ENCODE peak calls at places on chromosomes 12 and 14, in nine cellular contexts. One of them, this sample, is unnamed.

GRCh38 chr14:81511110-81511900 is 22.3 kb downstream of the SEL1L start:
- DNase-seq in stomach: no peak
- DNase-seq in ovary: no peak
- DNase-seq in sigmoid colon: no peak
- DNase-seq in tibial nerve: no peak
- DNase-seq in HepG2: peak; percentile 18
- DNase-seq in transverse colon: no peak
- DNase-seq in esophagus muscularis mucosa: no peak
- DNase-seq in H1: no peak
- DNase-seq in this sample: no peak

GRCh38 chr14:21825147-21825743 is 151.6 kb upstream of the OR4E1 start:
- DNase-seq in tibial nerve: no peak
- DNase-seq in esophagus muscularis mucosa: no peak
- DNase-seq in ovary: no peak
- DNase-seq in stomach: no peak
- DNase-seq in sigmoid colon: no peak
- DNase-seq in H1: no peak
- DNase-seq in HepG2: peak; percentile 68
- DNase-seq in transverse colon: no peak
- DNase-seq in this sample: no peak

GRCh38 chr14:104981699-104982541 is 3.7 kb upstream of the CLBA1 start:
- DNase-seq in tibial nerve: no peak
- DNase-seq in ovary: no peak
- DNase-seq in HepG2: no peak
- DNase-seq in esophagus muscularis mucosa: no peak
- DNase-seq in H1: no peak
- DNase-seq in stomach: no peak
- DNase-seq in sigmoid colon: peak; percentile 55
- DNase-seq in transverse colon: no peak
- DNase-seq in this sample: peak; percentile 65

GRCh38 chr14:104928391-104929133 is 3.9 kb downstream of the PLD4 start:
- DNase-seq in transverse colon: no peak
- DNase-seq in sigmoid colon: no peak
- DNase-seq in HepG2: no peak
- DNase-seq in ovary: no peak
- DNase-seq in esophagus muscularis mucosa: no peak
- DNase-seq in stomach: no peak
- DNase-seq in H1: no peak
- DNase-seq in tibial nerve: no peak
- DNase-seq in this sample: no peak

GRCh38 chr12:105738036-105738435 is 400.7 kb downstream of the NUAK1 start:
- DNase-seq in sigmoid colon: no peak
- DNase-seq in ovary: peak; percentile 33
- DNase-seq in HepG2: no peak
- DNase-seq in H1: no peak
- DNase-seq in tibial nerve: no peak
- DNase-seq in esophagus muscularis mucosa: no peak
- DNase-seq in transverse colon: no peak
- DNase-seq in stomach: no peak
- DNase-seq in this sample: peak; percentile 24

GRCh38 chr12:34186492-34186891 is 164.2 kb downstream of the ALG10 start:
- DNase-seq in sigmoid colon: no peak
- DNase-seq in esophagus muscularis mucosa: no peak
- DNase-seq in transverse colon: no peak
- DNase-seq in tibial nerve: no peak
- DNase-seq in H1: no peak
- DNase-seq in stomach: no peak
- DNase-seq in HepG2: no peak
- DNase-seq in ovary: no peak
- DNase-seq in this sample: no peak

GRCh38 chr14:78486621-78487020 is 316.4 kb downstream of the NRXN3 start:
- DNase-seq in H1: no peak
- DNase-seq in sigmoid colon: no peak
- DNase-seq in tibial nerve: no peak
- DNase-seq in HepG2: no peak
- DNase-seq in stomach: no peak
- DNase-seq in transverse colon: no peak
- DNase-seq in ovary: no peak
- DNase-seq in esophagus muscularis mucosa: no peak
- DNase-seq in this sample: no peak

GRCh38 chr14:64549805-64550538 is at the start of gene PPP1R36:
- DNase-seq in tibial nerve: no peak
- DNase-seq in H1: peak; percentile 74
- DNase-seq in stomach: peak; percentile 69
- DNase-seq in sigmoid colon: peak; percentile 70
- DNase-seq in esophagus muscularis mucosa: no peak
- DNase-seq in transverse colon: peak; percentile 81
- DNase-seq in HepG2: no peak
- DNase-seq in ovary: no peak
- DNase-seq in this sample: peak; percentile 93

GRCh38 chr14:22994762-22995275 is 12.5 kb upstream of the AJUBA start:
- DNase-seq in tibial nerve: no peak
- DNase-seq in sigmoid colon: peak; percentile 67
- DNase-seq in transverse colon: no peak
- DNase-seq in ovary: peak; percentile 37
- DNase-seq in stomach: no peak
- DNase-seq in esophagus muscularis mucosa: no peak
- DNase-seq in HepG2: peak; percentile 67
- DNase-seq in H1: no peak
- DNase-seq in this sample: peak; percentile 78

GRCh38 chr12:95918194-95918993 is 24.0 kb downstream of the CCDC38 start:
- DNase-seq in ovary: peak; percentile 20
- DNase-seq in transverse colon: peak; percentile 15
- DNase-seq in esophagus muscularis mucosa: no peak
- DNase-seq in tibial nerve: no peak
- DNase-seq in H1: peak; percentile 52
- DNase-seq in HepG2: peak; percentile 71
- DNase-seq in stomach: peak; percentile 30
- DNase-seq in sigmoid colon: no peak
- DNase-seq in this sample: no peak

GRCh38 chr12:114835031-114835430 is 151.1 kb upstream of the TBX3 start:
- DNase-seq in tibial nerve: no peak
- DNase-seq in transverse colon: no peak
- DNase-seq in H1: no peak
- DNase-seq in esophagus muscularis mucosa: no peak
- DNase-seq in HepG2: no peak
- DNase-seq in ovary: no peak
- DNase-seq in sigmoid colon: no peak
- DNase-seq in stomach: no peak
- DNase-seq in this sample: no peak

GRCh38 chr12:107929436-107929835 is 154.9 kb downstream of the ASCL4 start:
- DNase-seq in HepG2: peak; percentile 35
- DNase-seq in ovary: no peak
- DNase-seq in stomach: no peak
- DNase-seq in sigmoid colon: no peak
- DNase-seq in transverse colon: no peak
- DNase-seq in tibial nerve: no peak
- DNase-seq in esophagus muscularis mucosa: peak; percentile 80
- DNase-seq in H1: no peak
- DNase-seq in this sample: no peak

GRCh38 chr14:105059917-105060565 is 5.2 kb downstream of the GPR132 start:
- DNase-seq in HepG2: no peak
- DNase-seq in tibial nerve: no peak
- DNase-seq in transverse colon: no peak
- DNase-seq in H1: no peak
- DNase-seq in esophagus muscularis mucosa: no peak
- DNase-seq in ovary: no peak
- DNase-seq in stomach: no peak
- DNase-seq in sigmoid colon: no peak
- DNase-seq in this sample: no peak

GRCh38 chr12:115163710-115164109 is 479.7 kb upstream of the TBX3 start:
- DNase-seq in ovary: no peak
- DNase-seq in HepG2: no peak
- DNase-seq in transverse colon: no peak
- DNase-seq in sigmoid colon: no peak
- DNase-seq in H1: no peak
- DNase-seq in stomach: no peak
- DNase-seq in tibial nerve: no peak
- DNase-seq in esophagus muscularis mucosa: peak; percentile 64
- DNase-seq in this sample: no peak

GRCh38 chr12:130162771-130163460 is 652 bp downstream of the FZD10 start:
- DNase-seq in esophagus muscularis mucosa: no peak
- DNase-seq in HepG2: no peak
- DNase-seq in sigmoid colon: no peak
- DNase-seq in stomach: no peak
- DNase-seq in ovary: no peak
- DNase-seq in transverse colon: no peak
- DNase-seq in H1: peak; percentile 65
- DNase-seq in tibial nerve: no peak
- DNase-seq in this sample: peak; percentile 15

GRCh38 chr12:43287991-43288390 is 264.0 kb downstream of the ADAMTS20 start:
- DNase-seq in esophagus muscularis mucosa: no peak
- DNase-seq in sigmoid colon: no peak
- DNase-seq in tibial nerve: no peak
- DNase-seq in ovary: no peak
- DNase-seq in transverse colon: no peak
- DNase-seq in stomach: no peak
- DNase-seq in HepG2: peak; percentile 2
- DNase-seq in H1: no peak
- DNase-seq in this sample: no peak
- H3K4me1 ChIP-seq in esophagus muscularis mucosa: peaks cover 35% of the 10 kb centered on the region
- H3K4me1 ChIP-seq in sigmoid colon: peaks cover 21% of the 10 kb centered on the region
- H3K4me1 ChIP-seq in tibial nerve: peaks cover 9% of the 10 kb centered on the region
- H3K4me1 ChIP-seq in ovary: peaks cover 1% of the 10 kb centered on the region
- H3K4me1 ChIP-seq in transverse colon: no peaks in the 10 kb centered on the region
- H3K4me1 ChIP-seq in stomach: peaks cover 22% of the 10 kb centered on the region
- H3K4me1 ChIP-seq in HepG2: no peaks in the 10 kb centered on the region
- H3K4me1 ChIP-seq in H1: no peaks in the 10 kb centered on the region
- H3K4me1 ChIP-seq in this sample: no peaks in the 10 kb centered on the region

DNA sequence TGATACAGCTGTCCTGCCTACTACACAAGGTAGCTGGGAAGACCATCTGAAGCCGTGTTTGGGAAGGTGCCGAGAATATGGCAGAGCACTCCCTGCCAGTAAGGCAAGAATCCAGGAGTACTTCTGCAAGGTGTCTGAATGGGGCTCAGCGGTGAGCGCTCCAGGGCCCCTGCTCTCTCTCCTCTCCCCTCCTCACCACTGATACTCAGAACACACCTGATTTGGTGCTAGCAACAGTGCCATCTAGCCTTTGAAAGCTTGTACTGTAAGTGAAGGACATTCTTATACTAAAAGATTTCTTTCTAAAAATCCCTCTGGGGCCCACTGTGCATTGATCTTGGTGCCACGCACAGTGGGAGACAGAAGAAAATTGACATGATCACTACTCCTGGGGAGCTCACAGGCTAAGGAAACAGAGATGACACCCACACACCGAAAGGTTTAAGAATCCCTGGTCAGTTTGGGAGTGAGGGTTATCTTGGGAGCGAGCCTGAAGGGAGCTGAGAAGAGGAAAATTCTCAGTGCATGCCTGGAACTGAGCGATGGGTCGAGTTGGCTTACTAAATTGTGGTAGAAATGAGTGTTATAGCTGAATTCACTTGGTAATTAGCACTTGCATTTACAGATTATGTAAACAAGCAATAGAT is 216.9 kb downstream of the NTF3 start:
- DNase-seq in tibial nerve: no peak
- DNase-seq in sigmoid colon: no peak
- DNase-seq in H1: peak; percentile 52
- DNase-seq in ovary: no peak
- DNase-seq in stomach: no peak
- DNase-seq in transverse colon: no peak
- DNase-seq in esophagus muscularis mucosa: no peak
- DNase-seq in HepG2: peak; percentile 27
- DNase-seq in this sample: no peak
- TF ChIP-seq CTCF in tibial nerve: peak; percentile 39
- TF ChIP-seq CTCF in sigmoid colon: no peak
- TF ChIP-seq CTCF in H1: peak; percentile 76
- TF ChIP-seq CTCF in ovary: peak; percentile 28
- TF ChIP-seq CTCF in stomach: peak; percentile 28
- TF ChIP-seq CTCF in transverse colon: peak; percentile 39
- TF ChIP-seq CTCF in esophagus muscularis mucosa: peak; percentile 42
- TF ChIP-seq CTCF in HepG2: peak; percentile 60
- TF ChIP-seq CTCF in this sample: peak; percentile 31

GRCh38 chr12:100024974-100025555 is 40.3 kb upstream of the ANKS1B start:
- DNase-seq in transverse colon: no peak
- DNase-seq in esophagus muscularis mucosa: no peak
- DNase-seq in tibial nerve: no peak
- DNase-seq in sigmoid colon: no peak
- DNase-seq in H1: no peak
- DNase-seq in HepG2: no peak
- DNase-seq in stomach: no peak
- DNase-seq in ovary: no peak
- DNase-seq in this sample: no peak
- TF ChIP-seq EP300 in transverse colon: no peak
- TF ChIP-seq EP300 in esophagus muscularis mucosa: no peak
- TF ChIP-seq EP300 in tibial nerve: no peak
- TF ChIP-seq EP300 in sigmoid colon: no peak
- TF ChIP-seq EP300 in H1: no peak
- TF ChIP-seq EP300 in HepG2: no peak
- TF ChIP-seq EP300 in stomach: no peak
- TF ChIP-seq EP300 in ovary: no peak
- TF ChIP-seq EP300 in this sample: no peak

GRCh38 chr14:103628684-103629502 is at the start of gene KLC1:
- DNase-seq in tibial nerve: peak; percentile 75
- DNase-seq in H1: peak; percentile 98
- DNase-seq in ovary: peak; percentile 90
- DNase-seq in HepG2: no peak
- DNase-seq in transverse colon: peak; percentile 89
- DNase-seq in esophagus muscularis mucosa: peak; percentile 94
- DNase-seq in sigmoid colon: peak; percentile 93
- DNase-seq in stomach: peak; percentile 87
- DNase-seq in this sample: peak; percentile 79

GRCh38 chr14:103629503-103630121 is 601 bp downstream of the KLC1 start:
- DNase-seq in tibial nerve: no peak
- DNase-seq in transverse colon: peak; percentile 58
- DNase-seq in esophagus muscularis mucosa: no peak
- DNase-seq in ovary: peak; percentile 65
- DNase-seq in stomach: peak; percentile 55
- DNase-seq in HepG2: no peak
- DNase-seq in sigmoid colon: peak; percentile 78
- DNase-seq in H1: peak; percentile 80
- DNase-seq in this sample: peak; percentile 51

GRCh38 chr14:103626150-103626850 is 2.7 kb upstream of the KLC1 start:
- DNase-seq in tibial nerve: no peak
- DNase-seq in ovary: no peak
- DNase-seq in HepG2: peak; percentile 37
- DNase-seq in transverse colon: peak; percentile 20
- DNase-seq in stomach: no peak
- DNase-seq in sigmoid colon: no peak
- DNase-seq in H1: no peak
- DNase-seq in esophagus muscularis mucosa: no peak
- DNase-seq in this sample: no peak

GRCh38 chr14:103627073-103628025 is 1.7 kb upstream of the KLC1 start:
- DNase-seq in H1: no peak
- DNase-seq in tibial nerve: no peak
- DNase-seq in transverse colon: peak; percentile 9
- DNase-seq in sigmoid colon: no peak
- DNase-seq in HepG2: no peak
- DNase-seq in esophagus muscularis mucosa: no peak
- DNase-seq in ovary: no peak
- DNase-seq in stomach: no peak
- DNase-seq in this sample: no peak

DNA sequence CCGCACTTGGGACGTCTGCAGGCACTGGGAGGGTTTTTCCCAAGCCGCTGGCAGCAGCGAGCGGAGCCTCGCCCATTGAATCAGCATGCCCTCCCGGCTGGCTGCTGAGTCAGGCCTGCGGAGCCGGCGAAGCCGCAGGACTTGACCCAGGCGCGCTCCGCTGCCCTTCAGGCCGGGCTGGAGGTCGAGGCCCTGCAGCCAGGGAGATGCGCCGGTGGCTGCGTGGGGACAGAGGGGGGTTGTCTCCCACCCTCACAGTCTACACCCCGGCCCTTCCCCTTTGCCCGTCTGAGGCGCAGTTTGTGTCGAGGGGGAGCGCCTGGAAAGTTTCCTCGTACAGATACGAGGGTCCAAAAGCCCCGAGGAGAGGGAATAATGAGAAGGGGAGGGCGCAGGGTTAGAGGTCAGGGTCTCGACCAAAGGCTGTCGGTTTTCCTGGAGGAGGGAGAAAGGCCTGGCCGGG is 759 bp upstream of the KLC1 start:
- DNase-seq in tibial nerve: peak; percentile 51
- DNase-seq in H1: peak; percentile 78
- DNase-seq in ovary: peak; percentile 77
- DNase-seq in transverse colon: peak; percentile 85
- DNase-seq in stomach: peak; percentile 85
- DNase-seq in HepG2: no peak
- DNase-seq in esophagus muscularis mucosa: peak; percentile 93
- DNase-seq in sigmoid colon: peak; percentile 90
- DNase-seq in this sample: peak; percentile 90
- H3K4me1 ChIP-seq in tibial nerve: peaks cover 65% of the 10 kb centered on the region
- H3K4me1 ChIP-seq in H1: peaks cover 16% of the 10 kb centered on the region
- H3K4me1 ChIP-seq in ovary: peaks cover 6% of the 10 kb centered on the region
- H3K4me1 ChIP-seq in transverse colon: peaks cover 39% of the 10 kb centered on the region
- H3K4me1 ChIP-seq in stomach: peaks cover 69% of the 10 kb centered on the region
- H3K4me1 ChIP-seq in HepG2: peaks cover 58% of the 10 kb centered on the region
- H3K4me1 ChIP-seq in esophagus muscularis mucosa: peaks cover 66% of the 10 kb centered on the region
- H3K4me1 ChIP-seq in sigmoid colon: peaks cover 68% of the 10 kb centered on the region
- H3K4me1 ChIP-seq in this sample: peaks cover 65% of the 10 kb centered on the region

This sample was measured in upper lobe of left lung.